ENCODE peak calls at places on chromosomes 6 and 20, in seven cellular contexts. E, P, J, Z, X, F and B are unnamed samples.

GRCh38 chr6:111872521-111873177 is 603 bp downstream of the FYN start:
- DNase-seq in E (no peak), P (peak), J (no peak), Z (peak), X (peak), F (peak), B (no peak)

GRCh38 chr6:37204014-37204751 is 34.2 kb downstream of the PIM1 start:
- DNase-seq in E (no peak), P (no peak), J (no peak), Z (no peak), X (peak), F (no peak), B (no peak)

GRCh38 chr20:20199338-20200160 is 147.2 kb downstream of the CFAP61 start:
- DNase-seq in E (no peak), P (no peak), J (no peak), Z (no peak), X (no peak), F (no peak), B (no peak)

GRCh38 chr6:68779366-68779765 is 144.3 kb downstream of the ADGRB3 start:
- DNase-seq in E (no peak), P (no peak), J (no peak), Z (no peak), X (no peak), F (no peak), B (no peak)

GRCh38 chr6:74510878-74511277 is 695.0 kb downstream of the COL12A1 start:
- DNase-seq in E (no peak), P (no peak), J (no peak), Z (no peak), X (no peak), F (no peak), B (no peak)

GRCh38 chr6:137175157-137175889 is 1.9 kb upstream of the IL22RA2 start:
- DNase-seq in E (no peak), P (no peak), J (no peak), Z (no peak), X (no peak), F (no peak), B (no peak)

GRCh38 chr6:26025894-26026832 is 61.1 kb upstream of the HFE start:
- DNase-seq in E (peak), P (peak), J (peak), Z (peak), X (peak), F (peak), B (peak)

GRCh38 chr6:132392792-132393191 is 8.5 kb downstream of the MOXD1 start:
- DNase-seq in E (no peak), P (peak), J (no peak), Z (no peak), X (peak), F (no peak), B (no peak)

GRCh38 chr6:50240986-50241385 is 191.3 kb upstream of the DEFB112 start:
- DNase-seq in E (no peak), P (no peak), J (peak), Z (no peak), X (no peak), F (no peak), B (no peak)

GRCh38 chr6:116476021-116476678 is 15.0 kb downstream of the CALHM6 start:
- DNase-seq in E (no peak), P (peak), J (no peak), Z (no peak), X (no peak), F (no peak), B (no peak)

GRCh38 chr6:2522521-2522920 is 228.2 kb downstream of the MYLK4 start:
- DNase-seq in E (no peak), P (no peak), J (no peak), Z (no peak), X (no peak), F (no peak), B (no peak)

GRCh38 chr6:53466257-53466656 is 78.6 kb downstream of the GCLC start:
- DNase-seq in E (no peak), P (no peak), J (no peak), Z (no peak), X (no peak), F (no peak), B (no peak)

GRCh38 chr6:153167026-153167891 is 36.2 kb upstream of the RGS17 start:
- DNase-seq in E (no peak), P (no peak), J (no peak), Z (no peak), X (peak), F (no peak), B (no peak)

GRCh38 chr6:127352519-127352918 is 9.1 kb upstream of the ECHDC1 start:
- DNase-seq in E (no peak), P (no peak), J (no peak), Z (no peak), X (no peak), F (no peak), B (no peak)

GRCh38 chr20:23308024-23308423 is 42.6 kb upstream of the NXT1 start:
- DNase-seq in E (no peak), P (no peak), J (no peak), Z (no peak), X (no peak), F (no peak), B (no peak)

GRCh38 chr20:38880952-38881735 is 45.1 kb upstream of the FAM83D start:
- DNase-seq in E (no peak), P (peak), J (peak), Z (no peak), X (no peak), F (no peak), B (peak)

GRCh38 chr6:125200986-125201385 is 47.4 kb downstream of the TPD52L1 start:
- DNase-seq in E (no peak), P (no peak), J (no peak), Z (no peak), X (no peak), F (no peak), B (no peak)

GRCh38 chr20:57612436-57612835 is 7.8 kb downstream of the ZBP1 start:
- DNase-seq in E (no peak), P (no peak), J (no peak), Z (no peak), X (no peak), F (no peak), B (peak)

GRCh38 chr20:45935416-45936046 is 1.0 kb downstream of the PCIF1 start:
- DNase-seq in E (no peak), P (no peak), J (no peak), Z (no peak), X (no peak), F (no peak), B (no peak)

GRCh38 chr6:81105998-81106397 is 646.5 kb downstream of the TENT5A start:
- DNase-seq in E (no peak), P (no peak), J (no peak), Z (no peak), X (peak), F (no peak), B (no peak)

GRCh38 chr6:12418946-12419345 is 128.8 kb downstream of the EDN1 start:
- DNase-seq in E (no peak), P (no peak), J (no peak), Z (no peak), X (no peak), F (no peak), B (no peak)

GRCh38 chr20:4544765-4545164 is 176.9 kb upstream of the PRND start:
- DNase-seq in E (no peak), P (no peak), J (no peak), Z (no peak), X (peak), F (no peak), B (no peak)

GRCh38 chr6:90194371-90194841 is 102.2 kb downstream of the BACH2 start:
- DNase-seq in E (no peak), P (no peak), J (no peak), Z (no peak), X (peak), F (no peak), B (no peak)

GRCh38 chr6:53862517-53863457 is 68.0 kb downstream of the LRRC1 start:
- DNase-seq in E (no peak), P (no peak), J (no peak), Z (no peak), X (peak), F (no peak), B (peak)

GRCh38 chr6:20038805-20039204 is 173.5 kb downstream of the MBOAT1 start:
- DNase-seq in E (no peak), P (no peak), J (no peak), Z (no peak), X (no peak), F (no peak), B (no peak)

GRCh38 chr20:47761478-47762047 is 23.7 kb downstream of the SULF2 start:
- DNase-seq in E (no peak), P (no peak), J (no peak), Z (no peak), X (no peak), F (no peak), B (no peak)

GRCh38 chr6:147549531-147549930 is 41.0 kb downstream of the SAMD5 start:
- DNase-seq in E (no peak), P (no peak), J (no peak), Z (no peak), X (no peak), F (no peak), B (no peak)

GRCh38 chr6:145453376-145453775 is 281.9 kb downstream of the EPM2A start:
- DNase-seq in E (no peak), P (no peak), J (no peak), Z (no peak), X (no peak), F (no peak), B (no peak)

GRCh38 chr6:124977067-124977908 is 15.1 kb downstream of the RNF217 start:
- DNase-seq in E (no peak), P (no peak), J (no peak), Z (no peak), X (peak), F (no peak), B (no peak)

GRCh38 chr6:2713473-2714358 is 37.0 kb downstream of the MYLK4 start:
- DNase-seq in E (no peak), P (no peak), J (no peak), Z (no peak), X (peak), F (no peak), B (no peak)

GRCh38 chr6:96101564-96101963 is 85.8 kb downstream of the FUT9 start:
- DNase-seq in E (no peak), P (no peak), J (no peak), Z (no peak), X (no peak), F (no peak), B (no peak)

GRCh38 chr20:38926934-38927616 is 858 bp downstream of the FAM83D start:
- DNase-seq in E (no peak), P (peak), J (no peak), Z (no peak), X (peak), F (no peak), B (no peak)

GRCh38 chr20:55579802-55580201 is 425.5 kb downstream of the CBLN4 start:
- DNase-seq in E (no peak), P (no peak), J (no peak), Z (no peak), X (no peak), F (no peak), B (no peak)

GRCh38 chr6:112086744-112087135 is 542 bp downstream of the TUBE1 start:
- DNase-seq in E (no peak), P (peak), J (no peak), Z (no peak), X (peak), F (no peak), B (no peak)

GRCh38 chr6:161498359-161498758 is 224.5 kb upstream of the AGPAT4 start:
- DNase-seq in E (peak), P (no peak), J (no peak), Z (no peak), X (peak), F (peak), B (no peak)
- TF ChIP-seq CTCF in E (peak), P (no peak), J (no peak), Z (no peak), X (peak), F (peak), B (no peak)

DNA sequence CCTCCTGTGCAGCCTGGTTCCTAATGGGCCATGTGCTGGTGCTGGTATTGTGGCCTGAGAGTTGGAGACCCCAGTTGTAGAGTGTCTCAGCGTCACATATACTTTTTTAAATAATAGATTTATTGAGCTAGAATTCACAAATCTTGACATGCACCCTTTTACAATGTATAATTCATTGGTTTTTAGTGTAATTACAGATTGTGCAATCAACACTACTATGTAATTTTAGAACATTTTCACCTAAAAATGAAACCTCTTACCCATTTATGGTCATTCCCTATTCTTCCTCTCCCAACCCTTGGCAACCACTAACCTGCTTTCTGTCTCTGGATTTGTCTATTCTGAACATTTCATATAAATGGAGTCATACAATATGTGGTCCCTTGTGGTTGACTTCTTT is 10.6 kb downstream of the PRIM2 start:
- DNase-seq in E (no peak), P (no peak), J (no peak), Z (no peak), X (no peak), F (no peak), B (no peak)
- H3K4me3 ChIP-seq in E (no peak), P (no peak), J (no peak), Z (no peak), X (no peak), F (no peak), B (no peak)

DNA sequence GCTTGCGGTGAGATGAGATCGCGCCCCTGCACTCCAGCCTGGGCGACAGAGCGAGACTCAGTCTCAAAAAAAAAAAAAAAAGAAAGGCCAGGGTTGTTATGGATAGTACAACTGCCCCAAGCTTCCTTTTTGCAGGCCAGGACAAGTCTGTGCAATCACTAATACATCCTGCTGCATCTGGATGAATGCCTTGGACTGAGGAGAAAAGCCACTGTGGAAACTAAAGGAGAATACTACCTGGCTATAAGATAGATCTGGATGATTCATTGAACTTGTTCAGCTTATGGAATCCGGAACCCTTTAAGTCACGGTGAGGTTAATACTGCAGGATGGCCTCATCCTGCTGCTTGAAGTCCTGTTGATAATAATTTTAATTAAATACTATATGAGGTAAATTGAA is 278.2 kb downstream of the TFAP2A start:
- DNase-seq in E (no peak), P (no peak), J (no peak), Z (no peak), X (no peak), F (no peak), B (no peak)
- TF ChIP-seq CTCF in E (no peak), P (no peak), J (no peak), Z (no peak), X (no peak), F (no peak), B (no peak)

GRCh38 chr20:43914697-43915208 is at the start of gene TOX2:
- DNase-seq in E (no peak), P (no peak), J (no peak), Z (peak), X (peak), F (no peak), B (no peak)

GRCh38 chr20:43917380-43917779 is 2.7 kb downstream of the TOX2 start:
- DNase-seq in E (no peak), P (no peak), J (peak), Z (no peak), X (no peak), F (no peak), B (no peak)

GRCh38 chr20:43915209-43916072 is 789 bp downstream of the TOX2 start:
- DNase-seq in E (no peak), P (no peak), J (no peak), Z (no peak), X (peak), F (no peak), B (no peak)

GRCh38 chr20:43916875-43917371 is 2.3 kb downstream of the TOX2 start:
- DNase-seq in E (no peak), P (no peak), J (peak), Z (no peak), X (peak), F (no peak), B (no peak)

DNA sequence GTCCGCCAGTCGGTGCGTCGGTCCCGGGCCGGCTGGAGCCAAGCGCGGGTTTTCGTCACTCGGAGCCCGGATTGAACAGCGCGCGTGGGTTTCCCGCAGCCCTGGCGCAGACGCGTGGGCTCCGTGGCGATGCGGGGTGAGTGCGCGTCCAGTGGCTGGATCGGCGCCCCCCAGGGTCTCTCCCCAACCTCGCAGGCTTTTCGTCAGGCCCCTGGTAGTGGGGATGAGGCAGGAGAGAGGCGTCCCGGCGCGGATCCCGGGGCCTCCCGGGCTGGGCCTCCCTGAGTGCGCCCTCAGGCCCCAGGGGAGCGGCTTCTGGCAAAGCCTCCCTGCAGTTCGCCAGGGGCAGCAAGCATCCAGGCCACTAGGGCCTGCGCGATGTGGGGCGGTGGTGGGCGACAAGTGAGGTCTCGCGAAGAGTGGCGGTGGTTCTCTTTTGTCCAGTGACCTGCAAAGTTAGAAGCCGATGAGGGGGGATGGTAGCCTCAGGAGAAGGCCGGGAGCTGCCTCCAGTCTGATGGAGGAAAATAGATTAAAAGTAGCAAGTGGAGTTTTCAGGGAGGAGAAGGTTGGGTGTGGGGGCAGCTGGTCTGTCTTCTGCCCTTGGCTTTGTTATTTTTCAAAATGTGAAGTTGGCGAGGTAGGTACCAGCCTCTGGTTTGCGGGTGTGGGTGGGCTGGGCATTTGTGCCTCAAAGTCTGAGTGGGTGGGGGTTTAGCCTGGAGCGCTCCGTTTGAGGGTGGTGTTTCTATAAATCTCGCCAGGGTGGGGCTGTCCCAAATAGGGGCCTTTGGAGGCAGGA is 1.6 kb downstream of the TOX2 start:
- DNase-seq in E (no peak), P (no peak), J (no peak), Z (no peak), X (peak), F (no peak), B (no peak)
- H3K4me3 ChIP-seq in E (peak), P (no peak), J (peak), Z (peak), X (peak), F (peak), B (peak)

GRCh38 chr6:144219056-144219685 is 66.0 kb upstream of the UTRN start:
- DNase-seq in E (no peak), P (peak), J (no peak), Z (no peak), X (peak), F (no peak), B (no peak)
- TF ChIP-seq CTCF in E (no peak), P (peak), J (peak), Z (peak), X (peak), F (peak), B (peak)

GRCh38 chr20:41142914-41143313 is 5.6 kb downstream of the PLCG1 start:
- DNase-seq in E (no peak), P (peak), J (peak), Z (peak), X (no peak), F (no peak), B (no peak)

GRCh38 chr20:41142241-41142640 is 4.9 kb downstream of the PLCG1 start:
- DNase-seq in E (no peak), P (no peak), J (peak), Z (no peak), X (no peak), F (no peak), B (no peak)

GRCh38 chr20:41141153-41141815 is 3.9 kb downstream of the PLCG1 start:
- DNase-seq in E (no peak), P (peak), J (peak), Z (no peak), X (no peak), F (peak), B (no peak)

GRCh38 chr20:41145317-41145716 is 8.0 kb downstream of the PLCG1 start:
- DNase-seq in E (no peak), P (no peak), J (no peak), Z (no peak), X (no peak), F (no peak), B (no peak)

DNA sequence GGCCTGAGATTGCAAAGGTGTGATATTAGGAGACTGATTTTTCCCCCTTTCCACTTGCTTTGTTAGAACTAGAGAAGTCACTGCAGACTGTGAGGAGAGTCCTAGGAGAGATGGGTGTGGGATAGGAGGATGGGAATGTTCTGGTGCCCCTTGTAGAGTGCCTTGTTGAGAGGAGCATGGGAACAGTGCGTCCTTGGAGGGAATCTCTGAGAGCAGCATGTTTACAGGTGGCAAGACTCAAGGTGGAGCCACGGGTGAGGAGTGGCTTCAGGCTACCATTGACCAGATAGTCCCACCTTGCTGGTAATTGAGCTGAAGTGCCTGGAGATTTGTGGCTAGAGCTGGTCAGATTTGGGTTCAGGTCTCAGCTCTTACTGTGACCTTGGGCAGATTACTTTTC is 6.0 kb downstream of the PLCG1 start:
- DNase-seq in E (no peak), P (no peak), J (peak), Z (no peak), X (no peak), F (no peak), B (no peak)
- H3K4me3 ChIP-seq in E (no peak), P (no peak), J (no peak), Z (peak), X (no peak), F (no peak), B (no peak)